ENCODE peak calls at places on chromosomes 5 and 9, in nine cellular contexts. One of them, this sample, is unnamed.

GRCh38 chr9:70448904-70449303 is 34.4 kb upstream of the KLF9 start:
- DNase-seq in RWPE2: no peak
- DNase-seq in cardiac fibroblast: no peak
- DNase-seq in fibroblast of mammary gland: no peak
- DNase-seq in lung: no peak
- DNase-seq in thoracic aorta: no peak
- DNase-seq in A549: no peak
- DNase-seq in sigmoid colon: no peak
- DNase-seq in body of pancreas: no peak
- DNase-seq in this sample: no peak

GRCh38 chr9:77954018-77954417 is 77.6 kb downstream of the GNAQ start:
- DNase-seq in thoracic aorta: no peak
- DNase-seq in cardiac fibroblast: peak; percentile 38
- DNase-seq in fibroblast of mammary gland: peak; percentile 62
- DNase-seq in body of pancreas: no peak
- DNase-seq in lung: no peak
- DNase-seq in A549: no peak
- DNase-seq in RWPE2: no peak
- DNase-seq in sigmoid colon: no peak
- DNase-seq in this sample: peak; percentile 64

GRCh38 chr9:124342946-124343485 is 72.2 kb downstream of the PSMB7 start:
- DNase-seq in A549: peak; percentile 29
- DNase-seq in lung: peak; percentile 51
- DNase-seq in fibroblast of mammary gland: peak; percentile 89
- DNase-seq in sigmoid colon: peak; percentile 89
- DNase-seq in cardiac fibroblast: peak; percentile 86
- DNase-seq in thoracic aorta: peak; percentile 63
- DNase-seq in body of pancreas: no peak
- DNase-seq in RWPE2: no peak
- DNase-seq in this sample: peak; percentile 98

GRCh38 chr9:113929634-113930092 is 53.6 kb downstream of the ZNF618 start:
- DNase-seq in A549: no peak
- DNase-seq in thoracic aorta: no peak
- DNase-seq in body of pancreas: peak; percentile 6
- DNase-seq in cardiac fibroblast: peak; percentile 87
- DNase-seq in RWPE2: no peak
- DNase-seq in sigmoid colon: no peak
- DNase-seq in fibroblast of mammary gland: peak; percentile 82
- DNase-seq in lung: no peak
- DNase-seq in this sample: peak; percentile 79

GRCh38 chr9:74285075-74285474 is 212.1 kb upstream of the RORB start:
- DNase-seq in cardiac fibroblast: peak; percentile 1
- DNase-seq in body of pancreas: no peak
- DNase-seq in RWPE2: no peak
- DNase-seq in A549: no peak
- DNase-seq in fibroblast of mammary gland: peak; percentile 2
- DNase-seq in thoracic aorta: no peak
- DNase-seq in lung: no peak
- DNase-seq in sigmoid colon: no peak
- DNase-seq in this sample: no peak

GRCh38 chr5:6510132-6510531 is 61.5 kb downstream of the UBE2QL1 start:
- DNase-seq in A549: no peak
- DNase-seq in thoracic aorta: no peak
- DNase-seq in fibroblast of mammary gland: peak; percentile 65
- DNase-seq in lung: no peak
- DNase-seq in RWPE2: no peak
- DNase-seq in sigmoid colon: no peak
- DNase-seq in cardiac fibroblast: no peak
- DNase-seq in body of pancreas: no peak
- DNase-seq in this sample: peak; percentile 4

GRCh38 chr5:10626473-10627013 is 62.7 kb downstream of the ANKRD33B start:
- DNase-seq in A549: no peak
- DNase-seq in cardiac fibroblast: peak; percentile 43
- DNase-seq in body of pancreas: no peak
- DNase-seq in fibroblast of mammary gland: peak; percentile 27
- DNase-seq in thoracic aorta: no peak
- DNase-seq in RWPE2: no peak
- DNase-seq in lung: no peak
- DNase-seq in sigmoid colon: peak; percentile 71
- DNase-seq in this sample: no peak

GRCh38 chr5:136066705-136067271 is 38.0 kb downstream of the TGFBI start:
- DNase-seq in sigmoid colon: peak; percentile 86
- DNase-seq in RWPE2: no peak
- DNase-seq in fibroblast of mammary gland: peak; percentile 76
- DNase-seq in body of pancreas: no peak
- DNase-seq in thoracic aorta: no peak
- DNase-seq in lung: no peak
- DNase-seq in A549: no peak
- DNase-seq in cardiac fibroblast: peak; percentile 71
- DNase-seq in this sample: peak; percentile 63

GRCh38 chr5:158543539-158544387 is 556.0 kb downstream of the EBF1 start:
- DNase-seq in sigmoid colon: no peak
- DNase-seq in thoracic aorta: no peak
- DNase-seq in cardiac fibroblast: no peak
- DNase-seq in lung: no peak
- DNase-seq in body of pancreas: no peak
- DNase-seq in RWPE2: no peak
- DNase-seq in fibroblast of mammary gland: peak; percentile 75
- DNase-seq in A549: no peak
- DNase-seq in this sample: peak; percentile 56

GRCh38 chr5:114266374-114266773 is 95.5 kb upstream of the KCNN2 start:
- DNase-seq in body of pancreas: no peak
- DNase-seq in cardiac fibroblast: no peak
- DNase-seq in A549: no peak
- DNase-seq in fibroblast of mammary gland: no peak
- DNase-seq in RWPE2: no peak
- DNase-seq in sigmoid colon: no peak
- DNase-seq in thoracic aorta: no peak
- DNase-seq in lung: no peak
- DNase-seq in this sample: no peak

GRCh38 chr9:16445141-16445920 is 425.1 kb downstream of the BNC2 start:
- DNase-seq in fibroblast of mammary gland: peak; percentile 50
- DNase-seq in thoracic aorta: no peak
- DNase-seq in A549: peak; percentile 14
- DNase-seq in sigmoid colon: no peak
- DNase-seq in lung: no peak
- DNase-seq in cardiac fibroblast: peak; percentile 43
- DNase-seq in RWPE2: no peak
- DNase-seq in body of pancreas: no peak
- DNase-seq in this sample: peak; percentile 58

GRCh38 chr5:71743135-71743534 is 24.1 kb downstream of the CARTPT start:
- DNase-seq in cardiac fibroblast: no peak
- DNase-seq in thoracic aorta: no peak
- DNase-seq in lung: no peak
- DNase-seq in RWPE2: no peak
- DNase-seq in fibroblast of mammary gland: no peak
- DNase-seq in sigmoid colon: no peak
- DNase-seq in body of pancreas: no peak
- DNase-seq in A549: no peak
- DNase-seq in this sample: no peak

GRCh38 chr9:36597412-36598178 is 24.9 kb downstream of the MELK start:
- DNase-seq in lung: no peak
- DNase-seq in fibroblast of mammary gland: peak; percentile 74
- DNase-seq in sigmoid colon: no peak
- DNase-seq in body of pancreas: no peak
- DNase-seq in cardiac fibroblast: peak; percentile 82
- DNase-seq in thoracic aorta: no peak
- DNase-seq in A549: peak; percentile 78
- DNase-seq in RWPE2: no peak
- DNase-seq in this sample: peak; percentile 79
- TF ChIP-seq CTCF in lung: no peak
- TF ChIP-seq CTCF in fibroblast of mammary gland: peak; percentile 87
- TF ChIP-seq CTCF in sigmoid colon: no peak
- TF ChIP-seq CTCF in body of pancreas: no peak
- TF ChIP-seq CTCF in cardiac fibroblast: peak; percentile 89
- TF ChIP-seq CTCF in thoracic aorta: peak; percentile 30
- TF ChIP-seq CTCF in A549: peak; percentile 57
- TF ChIP-seq CTCF in RWPE2: peak; percentile 60
- TF ChIP-seq CTCF in this sample: peak; percentile 75

GRCh38 chr5:172777381-172778222 is 6.6 kb upstream of the DUSP1 start:
- DNase-seq in lung: peak; percentile 87
- DNase-seq in fibroblast of mammary gland: peak; percentile 95
- DNase-seq in thoracic aorta: peak; percentile 76
- DNase-seq in sigmoid colon: peak; percentile 97
- DNase-seq in A549: peak; percentile 88
- DNase-seq in cardiac fibroblast: peak; percentile 79
- DNase-seq in body of pancreas: peak; percentile 75
- DNase-seq in RWPE2: peak; percentile 91
- DNase-seq in this sample: peak; percentile 86
- H3K4me3 ChIP-seq in lung: no peak overlapping the region
- H3K4me3 ChIP-seq in fibroblast of mammary gland: peak overlapping the region; percentile 11
- H3K4me3 ChIP-seq in thoracic aorta: peak overlapping the region; percentile 24
- H3K4me3 ChIP-seq in sigmoid colon: no peak overlapping the region
- H3K4me3 ChIP-seq in A549: peak overlapping the region; percentile 16
- H3K4me3 ChIP-seq in cardiac fibroblast: peak overlapping the region; percentile 5
- H3K4me3 ChIP-seq in body of pancreas: no peak overlapping the region
- H3K4me3 ChIP-seq in RWPE2: no peak overlapping the region
- H3K4me3 ChIP-seq in this sample: peak overlapping the region; percentile 4

GRCh38 chr9:135886147-135886981 is 21.0 kb downstream of the CAMSAP1 start:
- DNase-seq in RWPE2: peak; percentile 52
- DNase-seq in body of pancreas: no peak
- DNase-seq in sigmoid colon: no peak
- DNase-seq in A549: no peak
- DNase-seq in thoracic aorta: no peak
- DNase-seq in fibroblast of mammary gland: no peak
- DNase-seq in cardiac fibroblast: no peak
- DNase-seq in lung: no peak
- DNase-seq in this sample: no peak

GRCh38 chr9:135887585-135888050 is 19.7 kb downstream of the CAMSAP1 start:
- DNase-seq in sigmoid colon: no peak
- DNase-seq in cardiac fibroblast: no peak
- DNase-seq in fibroblast of mammary gland: no peak
- DNase-seq in thoracic aorta: no peak
- DNase-seq in body of pancreas: no peak
- DNase-seq in RWPE2: no peak
- DNase-seq in A549: no peak
- DNase-seq in lung: no peak
- DNase-seq in this sample: no peak

GRCh38 chr9:135888126-135888765 is 19.1 kb downstream of the CAMSAP1 start:
- DNase-seq in cardiac fibroblast: no peak
- DNase-seq in A549: no peak
- DNase-seq in lung: no peak
- DNase-seq in fibroblast of mammary gland: no peak
- DNase-seq in RWPE2: no peak
- DNase-seq in body of pancreas: no peak
- DNase-seq in sigmoid colon: no peak
- DNase-seq in thoracic aorta: no peak
- DNase-seq in this sample: no peak

GRCh38 chr9:135885100-135885853 is 22.1 kb downstream of the CAMSAP1 start:
- DNase-seq in RWPE2: no peak
- DNase-seq in sigmoid colon: no peak
- DNase-seq in lung: no peak
- DNase-seq in A549: no peak
- DNase-seq in fibroblast of mammary gland: peak; percentile 39
- DNase-seq in body of pancreas: no peak
- DNase-seq in cardiac fibroblast: no peak
- DNase-seq in thoracic aorta: no peak
- DNase-seq in this sample: peak; percentile 66

DNA sequence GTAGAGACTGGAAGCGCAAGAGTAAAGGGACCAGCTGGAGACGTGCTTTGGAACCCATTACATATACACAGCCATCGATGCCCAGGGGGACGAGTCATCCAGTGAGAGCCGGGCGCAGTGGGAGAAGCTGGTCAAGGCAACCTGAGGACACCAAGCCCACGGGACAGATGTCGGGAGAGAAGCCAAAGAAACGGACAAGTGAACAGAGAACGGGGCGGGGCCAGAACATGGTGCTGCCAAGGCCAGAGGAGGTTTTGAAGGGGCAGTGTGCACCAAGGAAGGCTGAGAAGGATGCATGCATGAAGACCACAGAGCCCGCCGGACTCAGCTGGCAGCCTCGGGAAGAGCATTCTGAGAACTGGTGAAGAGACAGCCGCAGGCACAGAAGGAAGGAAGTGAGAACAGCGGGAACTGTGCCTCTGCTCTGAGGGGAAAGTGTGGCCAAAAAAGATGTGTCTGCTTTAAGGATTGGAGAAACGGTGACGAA is 20.3 kb downstream of the CAMSAP1 start:
- DNase-seq in A549: no peak
- DNase-seq in thoracic aorta: peak; percentile 35
- DNase-seq in cardiac fibroblast: no peak
- DNase-seq in lung: no peak
- DNase-seq in RWPE2: no peak
- DNase-seq in sigmoid colon: no peak
- DNase-seq in fibroblast of mammary gland: peak; percentile 44
- DNase-seq in body of pancreas: no peak
- DNase-seq in this sample: no peak
- TF ChIP-seq CTCF in A549: no peak
- TF ChIP-seq CTCF in thoracic aorta: no peak
- TF ChIP-seq CTCF in cardiac fibroblast: no peak
- TF ChIP-seq CTCF in lung: no peak
- TF ChIP-seq CTCF in RWPE2: no peak
- TF ChIP-seq CTCF in sigmoid colon: no peak
- TF ChIP-seq CTCF in fibroblast of mammary gland: no peak
- TF ChIP-seq CTCF in body of pancreas: no peak
- TF ChIP-seq CTCF in this sample: no peak

DNA sequence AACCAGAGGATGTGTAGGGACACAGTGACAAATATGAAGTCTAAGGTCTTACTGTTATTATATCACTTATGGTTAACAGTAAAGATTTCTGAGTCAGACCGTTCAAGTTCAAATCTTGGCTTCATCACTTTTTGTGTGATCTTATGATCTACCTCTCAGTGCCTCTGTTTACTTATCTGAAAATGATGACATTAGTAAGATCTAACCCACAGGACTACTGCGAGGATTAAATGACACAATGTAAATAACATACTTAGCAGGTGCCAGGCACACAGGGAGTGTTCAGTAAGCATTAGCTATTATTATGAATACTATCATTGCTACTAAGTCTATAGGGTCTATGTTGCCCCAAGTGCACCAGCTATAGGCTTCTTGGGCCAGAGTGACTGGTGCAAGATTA is 2.0 kb downstream of the IRF1 start:
- DNase-seq in A549: no peak
- DNase-seq in sigmoid colon: no peak
- DNase-seq in fibroblast of mammary gland: no peak
- DNase-seq in lung: no peak
- DNase-seq in RWPE2: no peak
- DNase-seq in cardiac fibroblast: no peak
- DNase-seq in thoracic aorta: no peak
- DNase-seq in body of pancreas: no peak
- DNase-seq in this sample: no peak
- H3K4me3 ChIP-seq in A549: no peak overlapping the region
- H3K4me3 ChIP-seq in sigmoid colon: no peak overlapping the region
- H3K4me3 ChIP-seq in fibroblast of mammary gland: peak overlapping the region; percentile 69
- H3K4me3 ChIP-seq in lung: no peak overlapping the region
- H3K4me3 ChIP-seq in RWPE2: no peak overlapping the region
- H3K4me3 ChIP-seq in cardiac fibroblast: peak overlapping the region; percentile 97
- H3K4me3 ChIP-seq in thoracic aorta: peak overlapping the region; percentile 94
- H3K4me3 ChIP-seq in body of pancreas: no peak overlapping the region
- H3K4me3 ChIP-seq in this sample: peak overlapping the region; percentile 86

This sample was measured in foreskin fibroblast.